ENCODE peak calls at places on chromosomes 1 and 21, in nine cellular contexts. Q, W, L, M, D, A, K, P and V are unnamed samples. For H3K4me1, the result is how much of the 10 kb centered on the place peaks cover.

GRCh38 chr1:230002164-230002803 is 64.8 kb upstream of the GALNT2 start:
- DNase-seq in Q (peak), W (peak), L (no peak), M (peak), D (no peak), A (no peak), K (no peak), P (no peak), V (no peak)

GRCh38 chr1:7535016-7535415 is 236.1 kb upstream of the VAMP3 start:
- DNase-seq in Q (no peak), W (no peak), L (no peak), M (no peak), D (no peak), A (no peak), K (no peak), P (no peak), V (no peak)

GRCh38 chr1:228276361-228276831 is 68.6 kb downstream of the OBSCN start:
- DNase-seq in Q (no peak), W (no peak), L (peak), M (no peak), D (no peak), A (no peak), K (no peak), P (no peak), V (peak)

GRCh38 chr1:18643154-18644012 is 12.7 kb downstream of the PAX7 start:
- DNase-seq in Q (no peak), W (no peak), L (peak), M (no peak), D (no peak), A (peak), K (no peak), P (no peak), V (no peak)

GRCh38 chr1:7299329-7299799 is 471.7 kb upstream of the VAMP3 start:
- DNase-seq in Q (peak), W (peak), L (no peak), M (peak), D (peak), A (no peak), K (peak), P (no peak), V (no peak)

GRCh38 chr1:60746278-60746761 is 336.0 kb upstream of the NFIA start:
- DNase-seq in Q (no peak), W (no peak), L (peak), M (no peak), D (no peak), A (no peak), K (no peak), P (no peak), V (no peak)

GRCh38 chr1:177969825-177970371 is at the start of gene SEC16B:
- DNase-seq in Q (no peak), W (no peak), L (no peak), M (peak), D (peak), A (peak), K (peak), P (no peak), V (no peak)

GRCh38 chr1:156627313-156627880 is 8.2 kb downstream of the HAPLN2 start:
- DNase-seq in Q (no peak), W (no peak), L (no peak), M (peak), D (peak), A (peak), K (peak), P (no peak), V (no peak)

GRCh38 chr1:206457408-206457807 is 12.9 kb upstream of the IKBKE start:
- DNase-seq in Q (no peak), W (no peak), L (no peak), M (no peak), D (no peak), A (no peak), K (no peak), P (no peak), V (no peak)

GRCh38 chr1:12712929-12713328 is 3.0 kb upstream of the AADACL3 start:
- DNase-seq in Q (no peak), W (no peak), L (no peak), M (no peak), D (no peak), A (no peak), K (no peak), P (no peak), V (no peak)

GRCh38 chr1:203121186-203122015 is 6.1 kb upstream of the ADORA1 start:
- DNase-seq in Q (no peak), W (no peak), L (no peak), M (no peak), D (no peak), A (no peak), K (no peak), P (no peak), V (no peak)

GRCh38 chr1:203120325-203121138 is 7.0 kb upstream of the ADORA1 start:
- DNase-seq in Q (no peak), W (no peak), L (no peak), M (no peak), D (no peak), A (no peak), K (no peak), P (no peak), V (no peak)

GRCh38 chr1:203116048-203116810 is 11.3 kb upstream of the ADORA1 start:
- DNase-seq in Q (no peak), W (no peak), L (peak), M (no peak), D (no peak), A (no peak), K (no peak), P (no peak), V (no peak)

GRCh38 chr1:203114202-203114601 is 13.3 kb upstream of the ADORA1 start:
- DNase-seq in Q (no peak), W (no peak), L (no peak), M (no peak), D (no peak), A (no peak), K (no peak), P (no peak), V (no peak)

DNA sequence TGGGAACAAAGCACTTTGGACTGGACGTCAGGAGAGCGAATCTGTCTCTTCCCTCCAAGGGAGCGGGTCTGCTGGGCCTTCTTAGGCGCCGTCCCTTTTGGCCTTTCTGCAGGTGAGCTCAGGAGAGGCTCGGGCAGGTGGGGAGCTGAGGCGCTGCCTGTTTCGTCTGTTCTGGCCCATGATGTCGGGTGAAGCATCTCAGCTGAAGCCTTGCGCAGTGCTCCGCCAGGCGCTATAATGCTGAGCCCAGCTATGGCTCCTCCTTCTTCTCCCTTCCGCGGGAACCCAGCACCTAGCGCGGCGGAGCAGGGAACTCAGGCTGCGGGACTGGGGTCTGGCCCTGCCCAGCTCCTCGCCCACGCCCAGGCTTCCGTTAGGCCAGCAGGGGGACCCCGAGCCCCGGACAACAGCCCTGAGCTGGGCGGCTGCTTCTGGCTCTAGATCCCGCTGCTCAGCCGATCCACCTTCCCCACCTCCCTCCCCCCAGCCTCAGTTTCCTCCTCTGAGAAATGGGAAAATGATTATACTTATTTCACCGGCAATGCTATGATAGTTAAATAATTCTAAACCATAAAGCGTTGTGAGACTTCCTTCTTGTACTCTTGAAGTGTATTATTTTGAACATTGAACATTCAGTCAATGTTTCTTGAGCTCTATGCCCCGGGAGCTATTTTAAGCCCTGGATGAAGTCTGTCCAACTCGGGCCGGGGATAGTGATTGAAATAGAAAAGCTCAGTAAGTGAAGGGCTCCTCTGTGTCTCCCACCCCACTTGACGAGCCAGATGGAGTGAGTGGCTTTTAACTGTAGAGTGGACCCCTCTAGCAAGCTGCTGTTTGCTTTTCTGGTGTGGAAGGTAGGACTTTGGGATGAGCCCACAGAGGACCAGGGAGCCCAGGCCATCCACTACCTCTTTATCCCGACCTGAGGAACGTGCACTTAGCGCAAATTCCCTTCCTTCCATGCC is 9.6 kb upstream of the ADORA1 start:
- DNase-seq in Q (peak), W (peak), L (peak), M (peak), D (peak), A (peak), K (peak), P (no peak), V (no peak)
- TF ChIP-seq EP300 in Q (no peak), W (no peak), L (no peak), M (no peak), D (no peak), A (no peak), K (no peak), P (no peak), V (no peak)

DNA sequence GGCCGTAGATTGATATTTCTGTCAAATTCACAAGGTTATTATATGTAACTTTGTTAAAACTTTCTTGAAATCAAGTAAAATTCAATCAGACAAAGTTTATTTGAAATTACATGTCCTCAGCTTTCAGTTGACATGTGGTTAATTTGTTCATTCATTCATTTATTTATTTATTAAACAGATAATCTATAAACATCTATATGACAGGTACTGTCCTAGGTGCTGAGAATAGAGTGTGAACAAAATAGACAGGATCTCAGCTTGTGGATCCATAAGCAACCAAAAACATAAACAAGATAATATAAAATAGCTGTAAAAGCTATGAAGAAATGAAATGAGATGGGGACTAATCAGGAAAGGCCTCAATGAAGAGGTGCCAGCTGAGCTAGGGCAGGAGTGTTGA is 72.0 kb downstream of the LRRC8D start:
- DNase-seq in Q (no peak), W (no peak), L (no peak), M (no peak), D (no peak), A (no peak), K (no peak), P (no peak), V (no peak)
- H3K4me1 ChIP-seq in Q (under half), W (under half), L (under half), M (under half), D (half or more), A (under half), K (under half), P (under half), V (under half)

DNA sequence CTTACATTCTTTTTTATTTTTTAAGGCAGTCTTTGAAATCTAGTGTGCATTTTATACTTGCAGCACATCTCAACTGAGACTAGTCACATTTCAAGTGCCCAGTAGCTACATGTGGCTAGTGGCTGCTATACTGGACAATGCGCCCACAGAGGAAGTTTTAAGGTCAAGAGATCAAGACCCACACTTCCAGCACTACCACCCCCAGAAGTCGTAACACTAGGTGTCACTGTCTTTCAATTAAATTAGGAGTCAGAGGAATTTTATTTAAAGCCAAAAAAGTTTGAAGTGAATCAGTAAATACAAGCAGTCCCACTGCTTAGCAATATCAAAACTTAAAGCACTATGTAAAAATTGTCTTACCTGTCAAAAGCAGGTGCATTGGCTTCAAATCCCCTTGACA is 39.9 kb downstream of the SYNJ1 start:
- DNase-seq in Q (no peak), W (no peak), L (no peak), M (no peak), D (no peak), A (no peak), K (no peak), P (no peak), V (no peak)
- TF ChIP-seq CTCF in Q (no peak), W (no peak), L (no peak), M (no peak), D (no peak), A (no peak), K (no peak), P (no peak), V (no peak)

GRCh38 chr1:244614113-244614836 is 38.7 kb upstream of the DESI2 start:
- DNase-seq in Q (no peak), W (no peak), L (no peak), M (peak), D (no peak), A (no peak), K (peak), P (no peak), V (no peak)
- TF ChIP-seq EP300 in Q (no peak), W (no peak), L (no peak), M (no peak), D (no peak), A (no peak), K (no peak), P (no peak), V (no peak)

GRCh38 chr1:225425211-225425786 is 2.5 kb downstream of the LBR start:
- DNase-seq in Q (no peak), W (no peak), L (no peak), M (no peak), D (no peak), A (no peak), K (no peak), P (no peak), V (no peak)
- H3K4me1 ChIP-seq in Q (under half), W (under half), L (under half), M (under half), D (under half), A (half or more), K (half or more), P (under half), V (under half)

DNA sequence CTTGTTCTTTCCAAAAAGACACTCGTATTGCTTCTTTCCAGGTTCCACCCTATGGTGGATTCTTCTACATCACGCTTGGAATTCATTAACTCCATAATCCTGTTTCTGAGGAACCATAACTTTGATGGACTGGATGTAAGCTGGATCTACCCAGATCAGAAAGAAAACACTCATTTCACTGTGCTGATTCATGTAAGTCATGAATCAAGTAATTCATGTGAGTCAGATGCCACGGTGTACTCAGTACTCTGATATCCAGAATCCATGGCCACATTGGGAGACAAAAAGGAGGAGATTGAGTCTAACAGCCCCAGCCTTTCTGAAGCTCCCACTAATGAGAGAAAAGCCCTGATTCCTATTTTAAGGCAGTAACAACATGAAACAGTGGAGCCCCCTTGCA is 7.4 kb downstream of the CHI3L2 start:
- DNase-seq in Q (no peak), W (no peak), L (no peak), M (no peak), D (no peak), A (no peak), K (no peak), P (no peak), V (no peak)
- TF ChIP-seq CTCF in Q (no peak), W (no peak), L (no peak), M (no peak), D (no peak), A (no peak), K (no peak), P (no peak), V (no peak)

DNA sequence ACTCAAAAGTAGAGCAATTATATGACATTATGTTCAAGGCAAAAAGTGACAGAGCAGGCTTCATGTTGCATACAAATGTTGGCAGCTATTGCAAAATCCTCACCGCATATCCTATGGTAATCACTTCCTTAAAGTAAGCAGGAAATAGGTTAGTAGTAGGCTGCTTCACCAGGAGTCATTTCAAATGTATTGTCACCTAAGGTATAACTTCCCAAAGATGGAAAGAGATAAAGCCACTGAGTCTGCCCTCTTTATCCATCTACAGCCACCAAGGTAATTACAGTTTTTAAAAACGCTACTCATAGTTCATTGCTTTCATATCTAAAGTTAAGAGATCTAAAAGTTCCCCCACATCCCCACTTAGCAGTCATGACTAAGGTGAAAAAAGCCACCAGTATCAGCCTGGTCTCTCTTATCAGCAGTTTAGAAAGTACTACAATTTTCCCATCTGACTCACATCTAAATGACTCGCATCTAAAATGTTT is 31.6 kb upstream of the UBE2U start:
- DNase-seq in Q (no peak), W (no peak), L (no peak), M (no peak), D (peak), A (no peak), K (no peak), P (peak), V (no peak)
- TF ChIP-seq EP300 in Q (no peak), W (no peak), L (no peak), M (no peak), D (no peak), A (no peak), K (no peak), P (no peak), V (no peak)

GRCh38 chr1:204446413-204447111 is 34.9 kb upstream of the PPP1R15B start:
- DNase-seq in Q (no peak), W (peak), L (no peak), M (peak), D (peak), A (peak), K (peak), P (no peak), V (no peak)

GRCh38 chr1:204447736-204448135 is 36.1 kb upstream of the PPP1R15B start:
- DNase-seq in Q (no peak), W (no peak), L (no peak), M (no peak), D (no peak), A (no peak), K (no peak), P (no peak), V (no peak)

GRCh38 chr1:204443871-204444581 is 32.4 kb upstream of the PPP1R15B start:
- DNase-seq in Q (no peak), W (no peak), L (no peak), M (no peak), D (no peak), A (no peak), K (no peak), P (no peak), V (no peak)

GRCh38 chr1:204447220-204447619 is 35.6 kb upstream of the PPP1R15B start:
- DNase-seq in Q (no peak), W (no peak), L (no peak), M (no peak), D (no peak), A (no peak), K (no peak), P (no peak), V (no peak)

GRCh38 chr1:204445860-204446412 is 34.3 kb upstream of the PPP1R15B start:
- DNase-seq in Q (no peak), W (no peak), L (peak), M (peak), D (peak), A (peak), K (peak), P (no peak), V (no peak)
- H3K4me1 ChIP-seq in Q (under half), W (under half), L (under half), M (under half), D (under half), A (under half), K (under half), P (under half), V (half or more)